ENCODE peak calls at places on chromosomes 5 and 9, in seven cellular contexts. One of them, this sample, is unnamed.

GRCh38 chr9:2489838-2490314 is 131.7 kb upstream of the VLDLR start:
- DNase-seq in midbrain: no peak
- DNase-seq in epithelial cell of esophagus: no peak
- DNase-seq in fibroblast of pulmonary artery: peak; percentile 88
- DNase-seq in nephron progenitor cell: no peak
- DNase-seq in lung microvascular endothelial cell: no peak
- DNase-seq in aorta: no peak
- DNase-seq in this sample: peak; percentile 23

GRCh38 chr5:10579537-10580521 is 16.0 kb downstream of the ANKRD33B start:
- DNase-seq in lung microvascular endothelial cell: no peak
- DNase-seq in epithelial cell of esophagus: no peak
- DNase-seq in midbrain: no peak
- DNase-seq in aorta: no peak
- DNase-seq in fibroblast of pulmonary artery: no peak
- DNase-seq in nephron progenitor cell: no peak
- DNase-seq in this sample: no peak

GRCh38 chr5:138989720-138990119 is 114.6 kb upstream of the LRRTM2 start:
- DNase-seq in aorta: no peak
- DNase-seq in midbrain: no peak
- DNase-seq in nephron progenitor cell: no peak
- DNase-seq in lung microvascular endothelial cell: peak; percentile 54
- DNase-seq in epithelial cell of esophagus: no peak
- DNase-seq in fibroblast of pulmonary artery: peak; percentile 54
- DNase-seq in this sample: no peak

GRCh38 chr5:58235279-58235678 is 224.6 kb downstream of the PLK2 start:
- DNase-seq in aorta: no peak
- DNase-seq in epithelial cell of esophagus: peak; percentile 90
- DNase-seq in nephron progenitor cell: no peak
- DNase-seq in lung microvascular endothelial cell: no peak
- DNase-seq in fibroblast of pulmonary artery: peak; percentile 82
- DNase-seq in midbrain: no peak
- DNase-seq in this sample: no peak

GRCh38 chr5:153135416-153135815 is 355.1 kb upstream of the GRIA1 start:
- DNase-seq in epithelial cell of esophagus: peak; percentile 62
- DNase-seq in aorta: no peak
- DNase-seq in fibroblast of pulmonary artery: peak; percentile 3
- DNase-seq in lung microvascular endothelial cell: peak; percentile 2
- DNase-seq in nephron progenitor cell: no peak
- DNase-seq in midbrain: no peak
- DNase-seq in this sample: no peak

GRCh38 chr5:73673161-73673591 is 47.2 kb downstream of the ARHGEF28 start:
- DNase-seq in lung microvascular endothelial cell: peak; percentile 84
- DNase-seq in epithelial cell of esophagus: peak; percentile 72
- DNase-seq in fibroblast of pulmonary artery: peak; percentile 94
- DNase-seq in aorta: no peak
- DNase-seq in nephron progenitor cell: no peak
- DNase-seq in midbrain: no peak
- DNase-seq in this sample: no peak

GRCh38 chr5:37738057-37738691 is 101.7 kb downstream of the GDNF start:
- DNase-seq in aorta: no peak
- DNase-seq in midbrain: peak; percentile 10
- DNase-seq in lung microvascular endothelial cell: peak; percentile 96
- DNase-seq in fibroblast of pulmonary artery: peak; percentile 89
- DNase-seq in nephron progenitor cell: no peak
- DNase-seq in epithelial cell of esophagus: peak; percentile 92
- DNase-seq in this sample: no peak

GRCh38 chr9:132646726-132647125 is 23.1 kb downstream of the DDX31 start:
- DNase-seq in fibroblast of pulmonary artery: no peak
- DNase-seq in epithelial cell of esophagus: no peak
- DNase-seq in midbrain: no peak
- DNase-seq in aorta: no peak
- DNase-seq in nephron progenitor cell: no peak
- DNase-seq in lung microvascular endothelial cell: no peak
- DNase-seq in this sample: no peak

GRCh38 chr5:154385236-154385512 is 60.6 kb upstream of the SAP30L start:
- DNase-seq in lung microvascular endothelial cell: no peak
- DNase-seq in epithelial cell of esophagus: no peak
- DNase-seq in fibroblast of pulmonary artery: no peak
- DNase-seq in nephron progenitor cell: no peak
- DNase-seq in midbrain: no peak
- DNase-seq in aorta: no peak
- DNase-seq in this sample: no peak

GRCh38 chr9:7996558-7996957 is 197.0 kb upstream of the DMAC1 start:
- DNase-seq in epithelial cell of esophagus: no peak
- DNase-seq in lung microvascular endothelial cell: no peak
- DNase-seq in aorta: no peak
- DNase-seq in nephron progenitor cell: no peak
- DNase-seq in fibroblast of pulmonary artery: no peak
- DNase-seq in midbrain: no peak
- DNase-seq in this sample: no peak

GRCh38 chr9:107367727-107368502 is 84.8 kb downstream of the RAD23B start:
- DNase-seq in nephron progenitor cell: no peak
- DNase-seq in fibroblast of pulmonary artery: peak; percentile 73
- DNase-seq in lung microvascular endothelial cell: no peak
- DNase-seq in epithelial cell of esophagus: peak; percentile 52
- DNase-seq in midbrain: no peak
- DNase-seq in aorta: no peak
- DNase-seq in this sample: no peak

GRCh38 chr5:65992630-65993029 is 66.3 kb downstream of the ERBIN start:
- DNase-seq in lung microvascular endothelial cell: no peak
- DNase-seq in aorta: no peak
- DNase-seq in fibroblast of pulmonary artery: no peak
- DNase-seq in nephron progenitor cell: no peak
- DNase-seq in epithelial cell of esophagus: no peak
- DNase-seq in midbrain: no peak
- DNase-seq in this sample: no peak

GRCh38 chr9:9257999-9258398 is 1354.8 kb downstream of the PTPRD start:
- DNase-seq in lung microvascular endothelial cell: no peak
- DNase-seq in midbrain: no peak
- DNase-seq in epithelial cell of esophagus: no peak
- DNase-seq in aorta: no peak
- DNase-seq in fibroblast of pulmonary artery: no peak
- DNase-seq in nephron progenitor cell: no peak
- DNase-seq in this sample: no peak

GRCh38 chr5:8188874-8189588 is 320.1 kb downstream of the MTRR start:
- DNase-seq in aorta: no peak
- DNase-seq in nephron progenitor cell: no peak
- DNase-seq in epithelial cell of esophagus: no peak
- DNase-seq in midbrain: no peak
- DNase-seq in fibroblast of pulmonary artery: no peak
- DNase-seq in lung microvascular endothelial cell: no peak
- DNase-seq in this sample: no peak

GRCh38 chr5:151719228-151719861 is 32.6 kb upstream of the SPARC start:
- DNase-seq in lung microvascular endothelial cell: peak; percentile 70
- DNase-seq in nephron progenitor cell: no peak
- DNase-seq in aorta: peak; percentile 61
- DNase-seq in midbrain: no peak
- DNase-seq in fibroblast of pulmonary artery: peak; percentile 74
- DNase-seq in epithelial cell of esophagus: peak; percentile 47
- DNase-seq in this sample: no peak

GRCh38 chr9:136565075-136565721 is 19.4 kb upstream of the NOTCH1 start:
- DNase-seq in lung microvascular endothelial cell: peak; percentile 56
- DNase-seq in midbrain: no peak
- DNase-seq in aorta: no peak
- DNase-seq in nephron progenitor cell: peak; percentile 51
- DNase-seq in epithelial cell of esophagus: no peak
- DNase-seq in fibroblast of pulmonary artery: peak; percentile 46
- DNase-seq in this sample: no peak

GRCh38 chr5:172864161-172864560 is 30.1 kb downstream of the ERGIC1 start:
- DNase-seq in midbrain: no peak
- DNase-seq in epithelial cell of esophagus: no peak
- DNase-seq in lung microvascular endothelial cell: no peak
- DNase-seq in aorta: no peak
- DNase-seq in fibroblast of pulmonary artery: no peak
- DNase-seq in nephron progenitor cell: no peak
- DNase-seq in this sample: no peak

GRCh38 chr5:492314-492893 is 31.8 kb downstream of the SLC9A3 start:
- DNase-seq in aorta: no peak
- DNase-seq in nephron progenitor cell: peak; percentile 3
- DNase-seq in lung microvascular endothelial cell: no peak
- DNase-seq in epithelial cell of esophagus: no peak
- DNase-seq in midbrain: no peak
- DNase-seq in fibroblast of pulmonary artery: no peak
- DNase-seq in this sample: no peak

GRCh38 chr5:68845121-68845520 is 248.7 kb upstream of the SLC30A5 start:
- DNase-seq in midbrain: no peak
- DNase-seq in aorta: no peak
- DNase-seq in lung microvascular endothelial cell: no peak
- DNase-seq in fibroblast of pulmonary artery: peak; percentile 1
- DNase-seq in nephron progenitor cell: no peak
- DNase-seq in epithelial cell of esophagus: peak; percentile 39
- DNase-seq in this sample: no peak

GRCh38 chr9:13810510-13810909 is 503.4 kb downstream of the NFIB start:
- DNase-seq in fibroblast of pulmonary artery: peak; percentile 22
- DNase-seq in epithelial cell of esophagus: no peak
- DNase-seq in midbrain: no peak
- DNase-seq in nephron progenitor cell: no peak
- DNase-seq in lung microvascular endothelial cell: no peak
- DNase-seq in aorta: no peak
- DNase-seq in this sample: no peak

GRCh38 chr9:69937358-69937757 is 106.3 kb upstream of the MAMDC2 start:
- DNase-seq in nephron progenitor cell: no peak
- DNase-seq in midbrain: no peak
- DNase-seq in aorta: no peak
- DNase-seq in lung microvascular endothelial cell: no peak
- DNase-seq in epithelial cell of esophagus: peak; percentile 81
- DNase-seq in fibroblast of pulmonary artery: no peak
- DNase-seq in this sample: no peak

GRCh38 chr5:147935032-147935431 is 28.7 kb upstream of the C5orf46 start:
- DNase-seq in lung microvascular endothelial cell: peak; percentile 34
- DNase-seq in midbrain: peak; percentile 36
- DNase-seq in nephron progenitor cell: no peak
- DNase-seq in epithelial cell of esophagus: peak; percentile 85
- DNase-seq in aorta: no peak
- DNase-seq in fibroblast of pulmonary artery: peak; percentile 79
- DNase-seq in this sample: no peak

GRCh38 chr9:83322438-83322837 is 215.8 kb downstream of the FRMD3 start:
- DNase-seq in nephron progenitor cell: no peak
- DNase-seq in epithelial cell of esophagus: no peak
- DNase-seq in fibroblast of pulmonary artery: no peak
- DNase-seq in midbrain: no peak
- DNase-seq in lung microvascular endothelial cell: no peak
- DNase-seq in aorta: no peak
- DNase-seq in this sample: no peak

GRCh38 chr5:163478126-163478981 is 17.9 kb downstream of the HMMR start:
- DNase-seq in midbrain: no peak
- DNase-seq in lung microvascular endothelial cell: peak; percentile 46
- DNase-seq in aorta: no peak
- DNase-seq in epithelial cell of esophagus: peak; percentile 52
- DNase-seq in nephron progenitor cell: no peak
- DNase-seq in fibroblast of pulmonary artery: no peak
- DNase-seq in this sample: no peak

GRCh38 chr9:16664211-16664610 is 206.3 kb downstream of the BNC2 start:
- DNase-seq in nephron progenitor cell: no peak
- DNase-seq in midbrain: no peak
- DNase-seq in aorta: no peak
- DNase-seq in fibroblast of pulmonary artery: no peak
- DNase-seq in epithelial cell of esophagus: no peak
- DNase-seq in lung microvascular endothelial cell: no peak
- DNase-seq in this sample: no peak

GRCh38 chr9:95507456-95508241 is 9.1 kb downstream of the PTCH1 start:
- DNase-seq in nephron progenitor cell: peak; percentile 42
- DNase-seq in fibroblast of pulmonary artery: peak; percentile 79
- DNase-seq in aorta: peak; percentile 63
- DNase-seq in midbrain: peak; percentile 83
- DNase-seq in lung microvascular endothelial cell: peak; percentile 61
- DNase-seq in epithelial cell of esophagus: peak; percentile 72
- DNase-seq in this sample: peak; percentile 74

GRCh38 chr5:88436290-88436689 is 167.6 kb upstream of the TMEM161B start:
- DNase-seq in midbrain: no peak
- DNase-seq in nephron progenitor cell: no peak
- DNase-seq in fibroblast of pulmonary artery: no peak
- DNase-seq in epithelial cell of esophagus: no peak
- DNase-seq in aorta: no peak
- DNase-seq in lung microvascular endothelial cell: no peak
- DNase-seq in this sample: no peak

GRCh38 chr5:21654-22233 is 70.2 kb upstream of the PLEKHG4B start:
- DNase-seq in midbrain: no peak
- DNase-seq in epithelial cell of esophagus: no peak
- DNase-seq in lung microvascular endothelial cell: peak; percentile 17
- DNase-seq in aorta: no peak
- DNase-seq in nephron progenitor cell: no peak
- DNase-seq in fibroblast of pulmonary artery: peak; percentile 8
- DNase-seq in this sample: no peak

GRCh38 chr5:40844565-40844964 is 3.4 kb downstream of the CARD6 start:
- DNase-seq in nephron progenitor cell: no peak
- DNase-seq in epithelial cell of esophagus: no peak
- DNase-seq in lung microvascular endothelial cell: no peak
- DNase-seq in aorta: no peak
- DNase-seq in fibroblast of pulmonary artery: no peak
- DNase-seq in midbrain: no peak
- DNase-seq in this sample: no peak

GRCh38 chr5:124806026-124806856 is 59.8 kb upstream of the ZNF608 start:
- DNase-seq in nephron progenitor cell: peak; percentile 31
- DNase-seq in aorta: peak; percentile 62
- DNase-seq in epithelial cell of esophagus: peak; percentile 96
- DNase-seq in lung microvascular endothelial cell: peak; percentile 82
- DNase-seq in midbrain: peak; percentile 42
- DNase-seq in fibroblast of pulmonary artery: peak; percentile 89
- DNase-seq in this sample: peak; percentile 84

GRCh38 chr5:65630981-65631380 is 6.2 kb downstream of the SHLD3 start:
- DNase-seq in nephron progenitor cell: no peak
- DNase-seq in fibroblast of pulmonary artery: no peak
- DNase-seq in epithelial cell of esophagus: no peak
- DNase-seq in aorta: no peak
- DNase-seq in lung microvascular endothelial cell: no peak
- DNase-seq in midbrain: no peak
- DNase-seq in this sample: no peak

GRCh38 chr5:53161876-53162275 is 52.3 kb upstream of the MOCS2 start:
- DNase-seq in midbrain: no peak
- DNase-seq in lung microvascular endothelial cell: no peak
- DNase-seq in nephron progenitor cell: no peak
- DNase-seq in fibroblast of pulmonary artery: peak; percentile 10
- DNase-seq in epithelial cell of esophagus: peak; percentile 78
- DNase-seq in aorta: no peak
- DNase-seq in this sample: no peak

GRCh38 chr5:145531038-145531734 is 304.0 kb downstream of the PRELID2 start:
- DNase-seq in fibroblast of pulmonary artery: peak; percentile 88
- DNase-seq in epithelial cell of esophagus: peak; percentile 95
- DNase-seq in nephron progenitor cell: no peak
- DNase-seq in aorta: peak; percentile 53
- DNase-seq in midbrain: no peak
- DNase-seq in lung microvascular endothelial cell: peak; percentile 94
- DNase-seq in this sample: no peak

GRCh38 chr5:95446009-95446408 is 54.8 kb downstream of the FAM81B start:
- DNase-seq in epithelial cell of esophagus: peak; percentile 87
- DNase-seq in fibroblast of pulmonary artery: peak; percentile 77
- DNase-seq in nephron progenitor cell: no peak
- DNase-seq in aorta: no peak
- DNase-seq in midbrain: no peak
- DNase-seq in lung microvascular endothelial cell: no peak
- DNase-seq in this sample: no peak

GRCh38 chr5:31531543-31531887 is 378 bp downstream of the DROSHA start:
- DNase-seq in midbrain: peak; percentile 44
- DNase-seq in epithelial cell of esophagus: peak; percentile 42
- DNase-seq in nephron progenitor cell: peak; percentile 36
- DNase-seq in fibroblast of pulmonary artery: peak; percentile 20
- DNase-seq in lung microvascular endothelial cell: peak; percentile 37
- DNase-seq in aorta: peak; percentile 53
- DNase-seq in this sample: no peak

GRCh38 chr9:96187108-96187695 is 114.8 kb downstream of the HSD17B3 start:
- DNase-seq in midbrain: no peak
- DNase-seq in nephron progenitor cell: peak; percentile 17
- DNase-seq in fibroblast of pulmonary artery: no peak
- DNase-seq in aorta: no peak
- DNase-seq in epithelial cell of esophagus: peak; percentile 4
- DNase-seq in lung microvascular endothelial cell: no peak
- DNase-seq in this sample: no peak

This sample was measured in retina.